ENCODE peak calls at places on chromosomes 1 and 21, in nine cellular contexts. S, T, U, J, N, O, C, A and P are unnamed samples.
A peak's percentile ranks its signal among the peaks of the same experiment; 100 is the strongest.

GRCh38 chr1:57206038-57206437 is 217.8 kb downstream of the DAB1 start:
- DNase-seq in S (no peak), T (no peak), U (no peak), J (no peak), N (no peak), O (no peak), C (no peak), A (no peak), P (no peak)

GRCh38 chr21:42401820-42402251 is 1.9 kb upstream of the UBASH3A start:
- DNase-seq in S (no peak), T (no peak), U (no peak), J (no peak), N (no peak), O (no peak), C (no peak), A (no peak), P (no peak)

GRCh38 chr1:248046536-248046935 is at the start of gene OR2L3:
- DNase-seq in S (no peak), T (no peak), U (no peak), J (no peak), N (no peak), O (no peak), C (no peak), A (no peak), P (no peak)

GRCh38 chr1:169148472-169149252 is 42.2 kb downstream of the ATP1B1 start:
- DNase-seq in S (no peak), T (no peak), U (no peak), J (no peak), N (no peak), O (peak; percentile 66), C (no peak), A (no peak), P (no peak)

GRCh38 chr1:1080951-1081310 is 6.8 kb upstream of the RNF223 start:
- DNase-seq in S (peak; percentile 33), T (no peak), U (no peak), J (no peak), N (no peak), O (peak; percentile 38), C (no peak), A (peak; percentile 17), P (no peak)

GRCh38 chr21:40788635-40789034 is 58.3 kb downstream of the DSCAM start:
- DNase-seq in S (no peak), T (no peak), U (no peak), J (no peak), N (no peak), O (no peak), C (no peak), A (no peak), P (no peak)

GRCh38 chr1:229557214-229557850 is 1.2 kb downstream of the ABCB10 start:
- DNase-seq in S (no peak), T (no peak), U (no peak), J (peak; percentile 52), N (no peak), O (no peak), C (no peak), A (no peak), P (no peak)

GRCh38 chr1:44819594-44820327 is 11.4 kb downstream of the BTBD19 start:
- DNase-seq in S (peak; percentile 95), T (peak; percentile 75), U (peak; percentile 72), J (peak; percentile 92), N (peak; percentile 69), O (peak; percentile 94), C (no peak), A (no peak), P (peak; percentile 56)

GRCh38 chr1:54324031-54324654 is 82.1 kb downstream of the SSBP3 start:
- DNase-seq in S (no peak), T (no peak), U (no peak), J (no peak), N (no peak), O (no peak), C (no peak), A (no peak), P (no peak)

GRCh38 chr1:54326577-54327385 is 79.4 kb downstream of the SSBP3 start:
- DNase-seq in S (no peak), T (no peak), U (no peak), J (no peak), N (no peak), O (no peak), C (no peak), A (peak; percentile 86), P (no peak)

GRCh38 chr1:54325705-54326461 is 80.3 kb downstream of the SSBP3 start:
- DNase-seq in S (no peak), T (no peak), U (no peak), J (no peak), N (no peak), O (no peak), C (no peak), A (peak; percentile 93), P (no peak)

GRCh38 chr1:54324750-54325704 is 81.2 kb downstream of the SSBP3 start:
- DNase-seq in S (no peak), T (no peak), U (no peak), J (no peak), N (no peak), O (no peak), C (no peak), A (no peak), P (no peak)

DNA sequence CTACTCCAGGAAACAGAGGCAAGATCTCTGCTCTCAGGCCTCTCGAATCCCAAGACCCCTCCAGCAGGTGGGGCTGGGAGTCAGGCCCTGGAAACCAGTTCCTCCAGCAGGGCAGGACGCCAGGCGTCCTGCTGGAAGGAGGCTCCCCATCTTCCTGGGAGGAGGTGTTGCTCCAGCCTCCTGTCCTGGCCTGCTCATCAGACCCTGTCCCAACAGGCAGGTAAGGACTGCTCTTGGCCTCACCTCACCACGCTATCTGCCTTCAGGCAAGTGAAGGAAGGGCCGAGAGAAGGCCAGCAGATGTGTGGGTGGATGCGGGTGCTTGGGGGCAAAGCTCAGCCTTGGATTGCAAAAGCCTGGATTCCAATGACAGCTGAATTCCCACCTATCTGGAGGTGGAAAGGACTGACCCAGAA is 82.9 kb downstream of the SSBP3 start:
- DNase-seq in S (peak; percentile 92), T (no peak), U (no peak), J (no peak), N (peak; percentile 45), O (no peak), C (no peak), A (no peak), P (no peak)
- TF ChIP-seq CTCF in S (peak; percentile 50), T (no peak), U (no peak), J (no peak), N (no peak), O (peak; percentile 29), C (no peak), A (peak; percentile 30), P (peak; percentile 17)

GRCh38 chr1:183480971-183481431 is 8.7 kb downstream of the SMG7 start:
- DNase-seq in S (no peak), T (no peak), U (no peak), J (no peak), N (no peak), O (no peak), C (no peak), A (no peak), P (no peak)

GRCh38 chr1:183487686-183488442 is 15.6 kb downstream of the SMG7 start:
- DNase-seq in S (no peak), T (no peak), U (no peak), J (no peak), N (no peak), O (no peak), C (no peak), A (no peak), P (no peak)

GRCh38 chr1:183483224-183483623 is 10.9 kb downstream of the SMG7 start:
- DNase-seq in S (no peak), T (no peak), U (no peak), J (no peak), N (no peak), O (no peak), C (no peak), A (no peak), P (no peak)

DNA sequence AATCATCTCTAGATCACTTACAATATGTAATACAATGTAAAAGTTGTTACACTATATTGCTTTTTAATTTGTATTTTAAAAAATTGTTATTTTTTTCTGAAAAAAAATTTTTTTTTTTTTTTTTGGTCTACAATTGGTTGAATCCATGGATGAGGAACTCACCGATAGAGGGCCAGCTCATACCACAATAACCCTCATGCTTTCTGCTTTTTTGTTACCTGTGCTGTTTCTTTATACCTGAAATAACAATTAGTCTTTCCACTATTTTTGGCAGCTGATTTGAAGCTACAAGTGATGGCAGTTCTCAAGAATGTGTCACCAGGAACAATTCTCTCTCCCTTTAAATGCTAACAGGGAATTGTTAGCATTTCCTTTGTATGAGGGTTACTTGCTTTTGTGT is 12.0 kb downstream of the SMG7 start:
- DNase-seq in S (no peak), T (no peak), U (no peak), J (no peak), N (no peak), O (no peak), C (no peak), A (no peak), P (no peak)
- TF ChIP-seq CTCF in S (no peak), T (no peak), U (peak; percentile 54), J (no peak), N (no peak), O (no peak), C (no peak), A (no peak), P (peak; percentile 49)

GRCh38 chr1:156893048-156893953 is at the start of gene PEAR1:
- DNase-seq in S (no peak), T (no peak), U (peak; percentile 25), J (no peak), N (peak; percentile 72), O (no peak), C (no peak), A (no peak), P (no peak)
- TF ChIP-seq CTCF in S (no peak), T (no peak), U (no peak), J (no peak), N (peak; percentile 33), O (no peak), C (no peak), A (no peak), P (peak; percentile 32)

GRCh38 chr1:24640288-24640687 is 2.8 kb upstream of the SRRM1 start:
- DNase-seq in S (no peak), T (no peak), U (no peak), J (no peak), N (no peak), O (no peak), C (no peak), A (no peak), P (no peak)

GRCh38 chr1:24639881-24640280 is 3.2 kb upstream of the SRRM1 start:
- DNase-seq in S (no peak), T (no peak), U (no peak), J (no peak), N (no peak), O (no peak), C (no peak), A (no peak), P (no peak)

GRCh38 chr1:24641646-24642151 is 1.4 kb upstream of the SRRM1 start:
- DNase-seq in S (no peak), T (peak; percentile 7), U (no peak), J (peak; percentile 47), N (peak; percentile 9), O (peak; percentile 56), C (no peak), A (no peak), P (no peak)

GRCh38 chr1:24642481-24643361 is at the start of gene SRRM1:
- DNase-seq in S (peak; percentile 99), T (peak; percentile 98), U (peak; percentile 89), J (peak; percentile 98), N (peak; percentile 95), O (peak; percentile 100), C (peak; percentile 99), A (peak; percentile 99), P (peak; percentile 95)

DNA sequence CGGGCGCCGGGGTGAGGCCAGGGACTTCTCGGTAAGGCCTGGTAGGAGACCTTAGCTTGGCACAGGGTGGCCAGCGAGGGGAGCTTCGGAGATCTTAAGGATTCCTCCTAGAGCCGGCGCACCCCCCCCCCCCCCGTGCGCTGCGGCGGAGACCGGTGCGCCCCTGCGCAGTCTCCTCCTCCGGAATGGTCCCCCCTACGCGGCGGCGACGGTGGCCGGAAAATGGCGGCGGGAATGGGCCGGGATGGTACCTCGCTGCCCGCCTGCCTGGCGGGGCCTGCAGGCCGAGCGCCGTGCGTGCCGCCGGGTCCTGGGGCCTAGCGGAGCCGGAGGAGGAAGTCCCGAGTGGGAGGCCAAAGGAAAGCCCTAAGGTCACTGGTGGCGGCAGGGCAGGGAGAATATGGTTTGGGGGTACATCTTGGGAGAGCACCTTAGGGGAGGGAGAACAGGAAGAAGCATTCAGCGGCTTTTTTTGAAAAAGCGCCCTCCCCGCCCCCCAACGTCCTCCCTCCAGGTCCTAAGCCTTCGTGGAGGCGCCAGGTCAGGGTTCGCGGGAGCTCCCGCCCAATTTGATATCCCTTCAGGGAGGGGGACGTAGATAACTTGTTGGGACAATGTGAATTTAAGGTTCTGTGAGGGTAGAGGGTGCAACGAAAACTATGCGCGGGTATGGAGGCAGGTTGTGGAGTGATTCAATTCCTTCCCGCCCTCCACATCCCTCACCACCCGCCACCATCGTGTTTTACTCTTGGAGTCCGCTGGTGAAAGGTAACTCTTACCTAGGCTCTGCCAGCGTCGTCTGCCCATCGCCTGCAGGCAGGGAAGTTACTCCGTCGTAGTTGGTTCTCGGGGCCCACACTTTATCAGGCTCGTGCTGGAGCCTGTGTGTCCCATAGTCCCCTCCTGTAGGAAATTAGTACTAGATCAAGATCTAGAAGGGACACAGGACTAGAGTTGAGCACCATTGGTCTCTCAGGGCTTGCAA is 552 bp downstream of the SRRM1 start:
- DNase-seq in S (peak; percentile 41), T (no peak), U (no peak), J (no peak), N (peak; percentile 46), O (no peak), C (no peak), A (peak; percentile 37), P (no peak)
- TF ChIP-seq CTCF in S (no peak), T (no peak), U (no peak), J (no peak), N (no peak), O (no peak), C (no peak), A (no peak), P (no peak)